ENCODE peak calls at places on chromosomes 11 and 22, in ten cellular contexts. Z, M, G, V, R, Q, S, X, O and E are unnamed samples.

GRCh38 chr11:123624974-123625373 is 29.4 kb downstream of the SCN3B start:
- DNase-seq in Z (no peak), M (no peak), G (no peak), V (no peak), R (no peak), Q (no peak), S (no peak), X (no peak), O (peak), E (no peak)

GRCh38 chr11:60985991-60986915 is 14.8 kb downstream of the CD6 start:
- DNase-seq in Z (peak), M (no peak), G (peak), V (peak), R (peak), Q (no peak), S (no peak), X (no peak), O (no peak), E (no peak)

GRCh38 chr22:49768961-49769690 is 58.5 kb downstream of the BRD1 start:
- DNase-seq in Z (no peak), M (no peak), G (no peak), V (no peak), R (no peak), Q (peak), S (no peak), X (no peak), O (no peak), E (no peak)

GRCh38 chr11:33778682-33779081 is 4.4 kb upstream of the FBXO3 start:
- DNase-seq in Z (no peak), M (no peak), G (no peak), V (no peak), R (no peak), Q (no peak), S (peak), X (no peak), O (peak), E (no peak)

GRCh38 chr11:94417386-94417987 is 16.3 kb upstream of the GPR83 start:
- DNase-seq in Z (no peak), M (no peak), G (no peak), V (no peak), R (no peak), Q (no peak), S (peak), X (no peak), O (peak), E (no peak)

GRCh38 chr22:22882033-22882717 is 5.4 kb upstream of the IGLL5 start:
- DNase-seq in Z (no peak), M (no peak), G (no peak), V (no peak), R (no peak), Q (no peak), S (no peak), X (no peak), O (no peak), E (no peak)

GRCh38 chr11:4704054-4704789 is at the start of gene MMP26:
- DNase-seq in Z (no peak), M (no peak), G (no peak), V (no peak), R (no peak), Q (no peak), S (no peak), X (no peak), O (no peak), E (no peak)

GRCh38 chr11:112554586-112554985 is 293.9 kb upstream of the PLET1 start:
- DNase-seq in Z (no peak), M (no peak), G (no peak), V (no peak), R (no peak), Q (no peak), S (no peak), X (no peak), O (no peak), E (no peak)

GRCh38 chr22:22935546-22936157 is 48.0 kb downstream of the IGLL5 start:
- DNase-seq in Z (no peak), M (no peak), G (no peak), V (no peak), R (no peak), Q (no peak), S (no peak), X (no peak), O (no peak), E (no peak)

GRCh38 chr22:32323513-32324164 is 34.0 kb upstream of the RFPL3 start:
- DNase-seq in Z (no peak), M (no peak), G (no peak), V (no peak), R (no peak), Q (no peak), S (no peak), X (no peak), O (no peak), E (no peak)

GRCh38 chr11:87141980-87142514 is 104.3 kb downstream of the TMEM135 start:
- DNase-seq in Z (no peak), M (no peak), G (no peak), V (no peak), R (no peak), Q (no peak), S (no peak), X (no peak), O (no peak), E (no peak)

GRCh38 chr11:86888164-86888977 is 66.8 kb downstream of the FZD4 start:
- DNase-seq in Z (no peak), M (no peak), G (no peak), V (no peak), R (no peak), Q (no peak), S (no peak), X (no peak), O (peak), E (no peak)

GRCh38 chr22:47629273-47629711 is 866.8 kb downstream of the TBC1D22A start:
- DNase-seq in Z (no peak), M (no peak), G (no peak), V (no peak), R (no peak), Q (no peak), S (no peak), X (no peak), O (no peak), E (no peak)

GRCh38 chr11:68687986-68688385 is 3.6 kb downstream of the GAL start:
- DNase-seq in Z (no peak), M (no peak), G (no peak), V (no peak), R (no peak), Q (no peak), S (no peak), X (no peak), O (no peak), E (no peak)

GRCh38 chr22:32761251-32761903 is 40.1 kb upstream of the TIMP3 start:
- DNase-seq in Z (no peak), M (no peak), G (no peak), V (no peak), R (no peak), Q (no peak), S (no peak), X (no peak), O (peak), E (no peak)

GRCh38 chr11:8597182-8597581 is 3.2 kb upstream of the STK33 start:
- DNase-seq in Z (no peak), M (no peak), G (no peak), V (no peak), R (peak), Q (no peak), S (no peak), X (no peak), O (peak), E (no peak)

GRCh38 chr11:77446911-77447629 is 26.8 kb downstream of the PAK1 start:
- DNase-seq in Z (no peak), M (no peak), G (no peak), V (no peak), R (no peak), Q (no peak), S (no peak), X (no peak), O (no peak), E (no peak)

GRCh38 chr22:16844529-16844928 is 19.3 kb upstream of the XKR3 start:
- DNase-seq in Z (no peak), M (no peak), G (no peak), V (no peak), R (no peak), Q (no peak), S (no peak), X (no peak), O (no peak), E (no peak)

GRCh38 chr11:45300715-45301114 is 14.6 kb upstream of the SYT13 start:
- DNase-seq in Z (no peak), M (no peak), G (no peak), V (no peak), R (no peak), Q (no peak), S (no peak), X (no peak), O (no peak), E (no peak)

GRCh38 chr11:59158206-59159068 is 13.5 kb upstream of the DTX4 start:
- DNase-seq in Z (peak), M (no peak), G (peak), V (no peak), R (peak), Q (no peak), S (peak), X (peak), O (peak), E (peak)

GRCh38 chr11:96704847-96705246 is 315.0 kb downstream of the JRKL start:
- DNase-seq in Z (no peak), M (no peak), G (no peak), V (no peak), R (no peak), Q (no peak), S (peak), X (no peak), O (no peak), E (no peak)

GRCh38 chr11:46342237-46342636 is 5.0 kb upstream of the DGKZ start:
- DNase-seq in Z (no peak), M (peak), G (no peak), V (no peak), R (no peak), Q (no peak), S (no peak), X (no peak), O (no peak), E (no peak)

GRCh38 chr11:96213500-96213899 is 129.5 kb downstream of the MAML2 start:
- DNase-seq in Z (no peak), M (no peak), G (no peak), V (no peak), R (peak), Q (no peak), S (no peak), X (no peak), O (peak), E (no peak)

GRCh38 chr22:30262917-30263741 is 3.5 kb downstream of the OSM start:
- DNase-seq in Z (peak), M (peak), G (peak), V (peak), R (no peak), Q (peak), S (peak), X (peak), O (no peak), E (peak)

GRCh38 chr22:26418620-26419019 is 10.4 kb upstream of the ASPHD2 start:
- DNase-seq in Z (no peak), M (no peak), G (no peak), V (no peak), R (no peak), Q (no peak), S (no peak), X (no peak), O (no peak), E (no peak)

GRCh38 chr11:107017433-107018227 is 646 bp downstream of the GUCY1A2 start:
- DNase-seq in Z (no peak), M (peak), G (no peak), V (no peak), R (no peak), Q (peak), S (peak), X (peak), O (no peak), E (peak)

GRCh38 chr11:120547871-120548681 is 36.5 kb downstream of the GRIK4 start:
- DNase-seq in Z (no peak), M (peak), G (no peak), V (no peak), R (peak), Q (peak), S (peak), X (peak), O (peak), E (peak)

GRCh38 chr11:17197431-17197898 is 10.3 kb downstream of the PIK3C2A start:
- DNase-seq in Z (no peak), M (no peak), G (no peak), V (no peak), R (peak), Q (no peak), S (no peak), X (no peak), O (no peak), E (no peak)

GRCh38 chr11:93487032-93487483 is 56.1 kb downstream of the SMCO4 start:
- DNase-seq in Z (no peak), M (no peak), G (no peak), V (no peak), R (no peak), Q (no peak), S (peak), X (no peak), O (no peak), E (no peak)

GRCh38 chr11:46597609-46598219 is 3.9 kb upstream of the AMBRA1 start:
- DNase-seq in Z (no peak), M (no peak), G (no peak), V (no peak), R (no peak), Q (no peak), S (no peak), X (no peak), O (no peak), E (no peak)